ENCODE peak calls at places on chromosomes 4 and X, in four cellular contexts. B is HCT116, N is K562, W is HepG2. S is an unnamed sample.

GRCh38 chrX:45322382-45322781 is 121.7 kb upstream of the DIPK2B start:
- DNase-seq in B (peak; percentile 51), N (peak; percentile 2), W (peak; percentile 37), S (peak; percentile 39)

GRCh38 chrX:94400488-94400887 is 726.5 kb downstream of the FAM133A start:
- DNase-seq in B (no peak), N (no peak), W (peak; percentile 0), S (no peak)

GRCh38 chrX:147920161-147920666 is 8.5 kb downstream of the FMR1 start:
- DNase-seq in B (no peak), N (no peak), W (no peak), S (no peak)

GRCh38 chrX:119686087-119686639 is 6.8 kb downstream of the SEPTIN6 start:
- DNase-seq in B (no peak), N (no peak), W (no peak), S (no peak)

GRCh38 chr4:3226467-3226866 is 22.5 kb upstream of the MSANTD1 start:
- DNase-seq in B (no peak), N (no peak), W (no peak), S (no peak)

GRCh38 chrX:13126785-13127184 is 82.4 kb upstream of the FAM9C start:
- DNase-seq in B (no peak), N (peak; percentile 36), W (peak; percentile 4), S (no peak)

GRCh38 chr4:88104902-88105610 is 53.4 kb downstream of the ABCG2 start:
- DNase-seq in B (no peak), N (no peak), W (no peak), S (no peak)

GRCh38 chr4:113683143-113683542 is 78.4 kb downstream of the CAMK2D start:
- DNase-seq in B (no peak), N (no peak), W (no peak), S (no peak)

GRCh38 chr4:78661923-78662521 is 110.5 kb downstream of the ANXA3 start:
- DNase-seq in B (no peak), N (no peak), W (peak; percentile 88), S (no peak)

GRCh38 chr4:26859762-26860156 is 882 bp upstream of the STIM2 start:
- DNase-seq in B (no peak), N (peak; percentile 19), W (no peak), S (no peak)

GRCh38 chr4:128528793-128529553 is 241.4 kb upstream of the PGRMC2 start:
- DNase-seq in B (peak; percentile 68), N (no peak), W (peak; percentile 58), S (no peak)

GRCh38 chr4:32645653-32646052 is 1925.5 kb downstream of the PCDH7 start:
- DNase-seq in B (no peak), N (no peak), W (no peak), S (no peak)

GRCh38 chrX:15664487-15665444 is at the start of gene CLTRN:
- DNase-seq in B (no peak), N (no peak), W (no peak), S (no peak)

GRCh38 chrX:13005671-13006473 is 31.0 kb downstream of the TMSB4X start:
- DNase-seq in B (no peak), N (no peak), W (no peak), S (no peak)

GRCh38 chr4:65089666-65090065 is 580.6 kb downstream of the EPHA5 start:
- DNase-seq in B (no peak), N (no peak), W (no peak), S (no peak)

GRCh38 chr4:121156822-121157769 is 7.0 kb downstream of the TNIP3 start:
- DNase-seq in B (no peak), N (peak; percentile 0), W (no peak), S (peak; percentile 81)

GRCh38 chr4:89599026-89599425 is 237.9 kb downstream of the SNCA start:
- DNase-seq in B (no peak), N (no peak), W (no peak), S (no peak)

GRCh38 chr4:150475763-150476162 is 106.2 kb upstream of the MAB21L2 start:
- DNase-seq in B (no peak), N (no peak), W (no peak), S (no peak)

GRCh38 chr4:2572076-2572475 is 35.6 kb downstream of the FAM193A start:
- DNase-seq in B (no peak), N (no peak), W (no peak), S (no peak)

GRCh38 chr4:109303141-109303499 is 662 bp upstream of the COL25A1 start:
- DNase-seq in B (no peak), N (no peak), W (no peak), S (no peak)

GRCh38 chrX:16771483-16772398 is 14.5 kb upstream of the TXLNG start:
- DNase-seq in B (peak; percentile 81), N (peak; percentile 82), W (peak; percentile 86), S (no peak)

GRCh38 chrX:134599173-134599914 is 58.9 kb downstream of the PLAC1 start:
- DNase-seq in B (no peak), N (no peak), W (no peak), S (no peak)

GRCh38 chrX:111447298-111447697 is 35.3 kb upstream of the DCX start:
- DNase-seq in B (peak; percentile 4), N (peak; percentile 51), W (peak; percentile 2), S (no peak)

GRCh38 chr4:1459664-1460511 is 53.6 kb upstream of the NKX1-1 start:
- DNase-seq in B (no peak), N (no peak), W (no peak), S (peak; percentile 53)

DNA sequence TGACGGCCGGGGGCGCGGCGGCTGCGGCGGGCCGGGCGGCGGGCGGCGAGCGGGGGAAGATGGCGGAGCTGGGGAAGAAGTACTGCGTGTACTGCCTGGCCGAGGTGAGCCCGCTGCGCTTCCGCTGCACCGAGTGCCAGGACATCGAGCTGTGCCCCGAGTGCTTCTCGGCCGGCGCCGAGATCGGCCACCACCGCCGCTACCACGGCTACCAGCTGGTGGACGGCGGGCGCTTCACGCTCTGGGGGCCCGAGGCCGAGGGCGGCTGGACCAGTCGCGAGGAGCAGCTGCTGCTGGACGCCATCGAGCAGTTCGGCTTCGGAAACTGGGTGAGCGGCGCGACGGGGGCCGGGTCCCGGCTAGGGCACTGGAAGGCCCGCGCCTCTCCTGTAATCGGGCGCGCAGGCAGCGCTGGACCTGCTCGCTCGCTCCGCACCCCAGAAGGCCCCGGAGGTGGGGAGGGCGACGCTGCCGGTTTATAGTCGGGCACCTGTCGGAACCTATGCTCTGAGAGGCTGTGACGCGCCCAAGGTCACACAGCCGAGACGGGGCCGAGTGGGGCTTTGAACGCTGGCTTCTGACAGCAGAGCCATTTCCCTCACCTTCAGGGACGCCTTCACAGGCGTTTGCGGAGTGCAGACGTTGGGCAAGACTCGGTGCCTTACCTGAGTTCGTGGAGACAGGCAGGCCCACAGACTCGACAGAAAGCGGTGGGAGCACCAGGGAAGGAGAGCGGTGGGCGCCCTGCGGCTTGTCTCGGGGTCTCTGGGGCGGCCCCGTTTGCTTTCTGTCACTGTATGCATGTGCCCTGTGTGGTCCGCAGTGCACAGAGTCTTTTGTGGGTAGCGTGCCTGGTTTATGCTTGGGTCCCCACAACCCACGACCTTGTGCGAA is 596 bp downstream of the TADA2B start:
- DNase-seq in B (no peak), N (peak; percentile 54), W (no peak), S (no peak)
- TF ChIP-seq FOSL1 in B (no peak), N (no peak), W (no peak), S (no peak)

GRCh38 chr4:182447938-182448280 is 204.7 kb downstream of the TENM3 start:
- DNase-seq in B (no peak), N (no peak), W (no peak), S (no peak)
- TF ChIP-seq MAX in B (no peak), N (no peak), W (no peak), S (no peak)

DNA sequence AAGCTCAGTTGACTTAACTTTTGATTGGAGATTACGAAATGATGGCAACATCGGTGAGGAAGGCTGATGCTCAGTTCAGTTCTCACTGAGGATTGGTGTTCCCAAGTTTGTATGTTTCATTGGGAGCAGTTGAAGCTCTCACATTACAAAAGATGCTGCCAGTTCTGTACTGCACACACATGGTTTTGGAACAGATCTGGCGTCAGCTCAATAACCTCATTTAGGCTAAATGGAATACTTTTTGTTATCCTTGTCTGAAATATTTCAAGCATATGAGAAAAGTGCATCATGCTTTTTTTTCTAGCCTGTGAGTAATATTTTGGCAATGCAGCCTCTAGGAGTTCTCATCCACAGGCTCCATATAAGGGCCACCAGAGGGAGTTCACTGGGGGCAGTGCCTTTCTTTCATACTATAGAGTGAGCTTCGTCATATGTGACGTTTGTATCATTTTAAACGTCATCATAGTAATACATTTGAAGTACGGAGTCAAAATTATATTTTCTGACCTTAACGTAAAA is 4.1 kb downstream of the ENPEP start:
- DNase-seq in B (no peak), N (peak; percentile 8), W (no peak), S (no peak)
- H3K9ac ChIP-seq in B (no peak overlapping the region), N (no peak overlapping the region), W (no peak overlapping the region), S (no peak overlapping the region)

GRCh38 chrX:48558270-48558669 is 16.0 kb upstream of the RBM3 start:
- DNase-seq in B (no peak), N (no peak), W (no peak), S (no peak)
- TF ChIP-seq FOSL1 in B (peak; percentile 53), N (peak; percentile 86), W (no peak), S (no peak)

DNA sequence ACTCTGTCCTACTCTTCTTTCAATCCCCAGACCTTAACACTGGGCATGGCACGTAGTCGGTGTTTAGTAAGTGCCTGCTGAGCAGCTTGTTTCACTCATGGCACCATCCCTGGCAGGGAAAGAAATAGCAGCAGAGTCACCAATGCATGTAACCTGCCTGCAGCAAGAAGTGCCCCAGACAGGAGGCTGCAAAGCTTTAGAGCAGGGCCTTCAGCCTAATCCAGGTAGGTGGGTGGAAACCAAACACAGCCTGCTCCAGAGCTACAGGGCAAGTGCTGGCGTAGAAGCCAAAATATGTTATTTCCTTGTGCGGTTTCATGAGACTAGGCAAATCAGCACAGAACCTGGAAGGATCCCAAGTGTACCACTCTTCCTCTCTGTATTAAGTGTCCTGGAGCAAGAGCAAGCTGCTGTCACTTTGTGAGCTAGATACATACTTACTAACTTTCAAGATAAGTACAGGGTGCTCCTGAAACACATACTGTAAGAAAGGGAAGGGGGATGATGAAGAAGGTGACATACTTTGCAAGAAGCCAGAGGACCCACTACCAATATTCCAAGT is 5.5 kb downstream of the PROM1 start:
- DNase-seq in B (no peak), N (no peak), W (no peak), S (no peak)
- TF ChIP-seq MAX in B (no peak), N (no peak), W (no peak), S (no peak)

DNA sequence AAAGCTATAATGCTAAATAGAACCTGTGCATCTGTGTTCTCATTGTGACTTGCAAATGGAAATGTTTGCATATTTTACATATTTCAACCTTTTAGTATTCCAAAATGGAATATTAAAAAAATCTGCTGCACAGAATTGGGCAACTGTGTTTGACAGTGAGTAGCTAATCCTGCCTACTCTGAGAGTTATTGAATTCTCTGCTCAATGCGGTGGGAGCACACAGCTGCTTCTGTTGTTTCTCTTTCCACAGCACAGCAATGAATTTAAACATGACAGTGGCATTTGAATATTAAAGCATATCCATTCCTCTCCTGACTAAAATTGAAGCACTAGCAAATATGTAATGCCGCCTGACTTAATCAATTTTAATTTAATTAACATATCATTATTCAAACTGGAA is 366.6 kb downstream of the GASK1B start:
- DNase-seq in B (no peak), N (no peak), W (no peak), S (no peak)
- H3K9ac ChIP-seq in B (no peak overlapping the region), N (no peak overlapping the region), W (no peak overlapping the region), S (no peak overlapping the region)

S was measured in H1.